ENCODE peak calls at places on chromosomes 16 and 17, in four cellular contexts. A is lower lobe of right lung, I is A549, P is heart left ventricle. D is an unnamed sample.

GRCh38 chr17:78383725-78384471 is 5.4 kb downstream of the PGS1 start:
- DNase-seq in A (peak), I (no peak), P (peak), D (no peak)

GRCh38 chr16:86680137-86680536 is 101.8 kb downstream of the FOXL1 start:
- DNase-seq in P (peak), I (no peak), A (no peak), D (no peak)

GRCh38 chr17:42536048-42536371 is at the start of gene NAGLU:
- DNase-seq in A (peak), I (peak), P (peak), D (peak)

GRCh38 chr16:83701494-83701893 is 106.3 kb upstream of the HSBP1 start:
- DNase-seq in I (peak), A (peak), P (no peak), D (peak)

GRCh38 chr17:6710317-6710716 is 2.9 kb downstream of the SLC13A5 start:
- DNase-seq in P (no peak), I (peak), A (no peak), D (no peak)

GRCh38 chr17:27701963-27702362 is 71.0 kb downstream of the LGALS9 start:
- DNase-seq in I (no peak), P (no peak), A (no peak), D (no peak)

GRCh38 chr17:39674702-39675389 is 6.6 kb downstream of the PNMT start:
- DNase-seq in I (peak), P (peak), A (no peak), D (no peak)

GRCh38 chr17:77214743-77215142 is 74.0 kb downstream of the SEC14L1 start:
- DNase-seq in A (no peak), I (peak), P (peak), D (peak)

GRCh38 chr16:57984443-57985203 is 13.7 kb upstream of the CNGB1 start:
- DNase-seq in A (peak), P (peak), I (peak), D (peak)

GRCh38 chr17:27259356-27259755 is 34.6 kb upstream of the WSB1 start:
- DNase-seq in A (no peak), P (no peak), I (no peak), D (no peak)

GRCh38 chr17:27651411-27652345 is 20.7 kb downstream of the LGALS9 start:
- DNase-seq in A (peak), P (peak), I (peak), D (peak)

GRCh38 chr17:9230346-9230745 is 209.0 kb downstream of the NTN1 start:
- DNase-seq in A (no peak), P (no peak), I (no peak), D (no peak)

GRCh38 chr16:81521141-81521626 is 76.6 kb downstream of the CMIP start:
- DNase-seq in I (no peak), A (peak), P (no peak), D (no peak)

GRCh38 chr16:81175325-81175891 is 63.1 kb upstream of the BCO1 start:
- DNase-seq in A (no peak), P (no peak), I (peak), D (no peak)

GRCh38 chr16:48608871-48609452 is 1.0 kb downstream of the N4BP1 start:
- DNase-seq in A (no peak), I (no peak), P (no peak), D (peak)

GRCh38 chr17:76095943-76096342 is 7.6 kb downstream of the EXOC7 start:
- DNase-seq in P (no peak), I (no peak), A (peak), D (no peak)

GRCh38 chr16:72991211-72991610 is 56.7 kb downstream of the ZFHX3 start:
- DNase-seq in I (no peak), A (no peak), P (no peak), D (no peak)

GRCh38 chr16:72990003-72990521 is 57.9 kb downstream of the ZFHX3 start:
- DNase-seq in P (peak), A (no peak), I (no peak), D (peak)

GRCh38 chr16:72988568-72988967 is 59.4 kb downstream of the ZFHX3 start:
- DNase-seq in A (no peak), P (no peak), I (no peak), D (no peak)

GRCh38 chr16:72990571-72990970 is 57.4 kb downstream of the ZFHX3 start:
- DNase-seq in A (no peak), P (no peak), I (no peak), D (no peak)

GRCh38 chr16:72989203-72989991 is 58.5 kb downstream of the ZFHX3 start:
- DNase-seq in A (no peak), I (no peak), P (no peak), D (no peak)
- H3K4me3 ChIP-seq in A (peak), I (no peak), P (no peak), D (no peak)

GRCh38 chr16:29815032-29815721 is 775 bp upstream of the PAGR1 start:
- DNase-seq in P (peak), I (no peak), A (peak), D (peak)

GRCh38 chr16:29812754-29813643 is 1.0 kb downstream of the PRRT2 start:
- DNase-seq in A (no peak), I (no peak), P (no peak), D (no peak)

GRCh38 chr16:29814592-29814991 is 1.4 kb upstream of the PAGR1 start:
- DNase-seq in A (no peak), P (no peak), I (no peak), D (no peak)

GRCh38 chr16:29811896-29812665 is at the start of gene PRRT2:
- DNase-seq in A (peak), I (no peak), P (peak), D (peak)

GRCh38 chr16:29813644-29814562 is 1.9 kb downstream of the PRRT2 start:
- DNase-seq in P (no peak), A (no peak), I (no peak), D (no peak)
- H3K4me3 ChIP-seq in P (no peak), A (no peak), I (no peak), D (no peak)

DNA sequence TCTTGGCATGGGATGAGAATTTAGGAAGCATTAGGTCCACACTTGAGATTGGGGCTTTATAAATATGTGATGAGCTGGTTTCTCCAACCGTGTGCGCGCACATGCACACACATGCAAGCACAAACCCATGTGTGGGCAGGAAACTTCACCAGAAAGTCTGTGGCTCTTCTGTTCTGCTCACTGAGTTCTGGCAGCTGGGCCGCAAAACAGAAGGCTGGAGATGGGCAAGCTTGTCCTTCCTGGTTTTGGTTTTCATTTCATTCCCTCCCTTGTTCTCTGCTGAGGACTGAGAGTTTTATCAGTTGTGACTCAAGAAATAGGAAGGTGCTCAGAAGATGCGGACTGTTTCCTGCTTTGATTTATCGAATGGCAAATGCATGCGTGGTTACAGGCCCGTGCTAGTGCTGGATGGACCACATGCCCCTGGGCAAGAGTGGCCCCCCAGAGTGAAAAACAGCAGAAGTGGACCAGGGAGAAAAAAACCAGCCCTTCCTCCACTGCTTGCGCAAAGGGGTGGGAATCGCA is 14.1 kb downstream of the MAP3K14 start:
- DNase-seq in I (no peak), A (no peak), P (no peak), D (no peak)
- H3K4me3 ChIP-seq in I (no peak), A (no peak), P (no peak), D (no peak)

GRCh38 chr16:88264641-88265285 is 118.0 kb upstream of the ZNF469 start:
- DNase-seq in A (peak), P (peak), I (peak), D (peak)
- H3K4me3 ChIP-seq in A (peak), P (no peak), I (no peak), D (no peak)

GRCh38 chr16:47499080-47499699 is 38.1 kb downstream of the PHKB start:
- DNase-seq in I (no peak), P (no peak), A (no peak), D (no peak)

GRCh38 chr16:47490471-47490870 is 29.3 kb downstream of the PHKB start:
- DNase-seq in A (no peak), P (no peak), I (no peak), D (no peak)

GRCh38 chr16:47492428-47493357 is 31.6 kb downstream of the PHKB start:
- DNase-seq in A (peak), P (peak), I (no peak), D (peak)

GRCh38 chr16:47492036-47492427 is 30.9 kb downstream of the PHKB start:
- DNase-seq in I (no peak), P (no peak), A (no peak), D (peak)

GRCh38 chr16:47493358-47494337 is 32.5 kb downstream of the PHKB start:
- DNase-seq in I (no peak), P (no peak), A (no peak), D (no peak)
- H3K4me3 ChIP-seq in I (no peak), P (peak), A (peak), D (no peak)

DNA sequence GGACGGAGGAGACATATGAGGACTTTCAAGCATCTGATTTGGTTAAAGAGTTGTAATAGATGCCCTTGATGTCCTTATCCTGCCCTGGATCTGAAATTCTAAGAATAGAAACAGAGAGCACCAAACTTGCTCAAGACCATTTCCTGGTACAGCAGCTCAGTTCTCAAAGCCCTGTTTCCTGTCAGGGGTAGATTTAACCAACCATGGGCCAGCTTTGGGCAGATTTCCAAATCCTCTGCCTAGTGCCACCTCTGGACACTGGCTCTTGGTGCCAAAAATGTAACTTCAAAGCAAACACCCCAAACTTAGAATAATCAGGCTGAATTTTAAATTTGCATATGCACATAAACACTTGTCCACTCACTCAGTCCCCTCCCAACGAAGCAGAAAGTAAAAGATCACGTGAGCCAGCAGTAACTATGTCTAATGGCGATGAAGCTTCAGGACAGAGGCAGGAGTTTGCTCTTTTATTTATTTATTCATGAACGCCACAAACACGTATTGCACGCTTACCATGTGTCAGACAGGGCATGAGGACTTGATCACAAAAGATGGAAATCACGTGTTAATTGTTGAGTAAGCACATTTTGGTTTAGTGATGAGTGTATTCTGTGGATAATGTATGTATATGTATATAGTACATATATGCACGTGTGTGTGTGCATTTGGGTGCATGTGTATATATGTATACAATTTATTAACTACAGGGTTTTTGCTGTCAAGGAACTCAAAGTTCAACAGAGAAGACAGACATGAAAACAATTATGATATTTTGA is 23.1 kb upstream of the SDK2 start:
- DNase-seq in P (no peak), I (no peak), A (no peak), D (no peak)
- H3K4me3 ChIP-seq in P (no peak), I (no peak), A (no peak), D (no peak)

D was measured in HAP-1.